ENCODE peak calls at places on chromosomes 1 and 21, in seven cellular contexts. H is GM23338, J is brain microvascular endothelial cell, P is hepatocyte, S is endodermal cell, M is substantia nigra, Y is ovary. Z is an unnamed sample.
A peak's percentile ranks its signal among the peaks of the same experiment; 100 is the strongest.

GRCh38 chr1:195909061-195909460 is 699.2 kb downstream of the KCNT2 start:
- DNase-seq in S (no peak), M (no peak), H (no peak), P (no peak), Y (no peak), J (no peak), Z (no peak)

GRCh38 chr1:167690053-167690452 is 31.7 kb upstream of the MPZL1 start:
- DNase-seq in M (no peak), Y (no peak), J (no peak), H (no peak), S (no peak), P (no peak), Z (no peak)

GRCh38 chr21:46188226-46189212 is 4.3 kb upstream of the SPATC1L start:
- DNase-seq in J (peak; percentile 52), H (peak; percentile 28), Y (peak; percentile 59), M (peak; percentile 31), S (peak; percentile 78), P (peak; percentile 76), Z (peak; percentile 35)

GRCh38 chr1:51506537-51506936 is 12.5 kb downstream of the EPS15 start:
- DNase-seq in H (no peak), S (no peak), Y (no peak), J (peak; percentile 40), P (peak; percentile 66), M (no peak), Z (no peak)

GRCh38 chr1:233357595-233358446 is 30.3 kb downstream of the MAP3K21 start:
- DNase-seq in M (no peak), Y (no peak), J (no peak), S (no peak), P (no peak), H (no peak), Z (no peak)

GRCh38 chr1:29193879-29194455 is 12.3 kb upstream of the SRSF4 start:
- DNase-seq in P (no peak), H (no peak), M (no peak), Y (no peak), S (no peak), J (no peak), Z (no peak)

GRCh38 chr1:53297226-53297625 is 30.6 kb downstream of the LRP8 start:
- DNase-seq in H (no peak), S (no peak), J (no peak), P (no peak), M (no peak), Y (no peak), Z (no peak)

GRCh38 chr1:98045211-98046030 is 124.6 kb upstream of the DPYD start:
- DNase-seq in M (no peak), J (peak; percentile 42), S (peak; percentile 66), P (no peak), H (peak; percentile 59), Y (no peak), Z (no peak)

GRCh38 chr1:192243721-192244120 is 73.1 kb upstream of the RGS21 start:
- DNase-seq in M (no peak), Y (no peak), S (no peak), J (no peak), P (no peak), H (no peak), Z (no peak)

GRCh38 chr1:189654906-189655305 is 822.8 kb downstream of the BRINP3 start:
- DNase-seq in P (peak; percentile 9), H (no peak), Y (no peak), S (no peak), M (no peak), J (no peak), Z (no peak)

GRCh38 chr1:21278898-21279819 is 11.1 kb downstream of the ECE1 start:
- DNase-seq in Y (no peak), H (no peak), P (no peak), M (no peak), S (no peak), J (no peak), Z (no peak)

GRCh38 chr1:3460653-3461237 is 6.3 kb downstream of the ARHGEF16 start:
- DNase-seq in Y (no peak), H (no peak), S (no peak), P (peak; percentile 19), M (no peak), J (peak; percentile 54), Z (no peak)

GRCh38 chr1:151936653-151937052 is 27.3 kb upstream of the THEM4 start:
- DNase-seq in M (no peak), Y (no peak), S (peak; percentile 85), J (no peak), H (peak; percentile 60), P (peak; percentile 38), Z (no peak)

GRCh38 chr21:31142600-31142999 is 104.3 kb upstream of the KRTAP19-8 start:
- DNase-seq in J (no peak), S (peak; percentile 72), Y (no peak), M (no peak), H (peak; percentile 59), P (no peak), Z (no peak)

DNA sequence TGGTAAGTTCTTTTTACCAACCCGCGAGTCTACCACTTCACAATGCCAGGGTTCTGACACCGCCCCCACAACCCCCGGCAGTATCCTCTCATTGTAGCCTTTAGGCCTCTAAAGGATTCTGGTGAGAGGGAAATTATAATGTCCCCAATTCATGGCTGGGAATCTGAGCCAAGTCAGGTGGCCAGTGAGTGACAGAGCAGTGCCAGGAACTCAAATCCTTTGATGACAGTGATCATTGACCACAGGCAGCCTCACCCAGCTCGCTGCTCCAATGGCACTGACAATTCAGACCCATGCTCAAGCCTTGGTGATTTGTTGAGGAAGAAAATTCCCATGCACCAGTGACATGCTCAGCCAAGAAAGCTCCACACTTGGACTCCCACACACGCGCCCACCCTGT is 63.4 kb upstream of the CSF1 start:
- DNase-seq in J (no peak), M (no peak), Y (no peak), S (no peak), P (no peak), H (no peak), Z (peak; percentile 18)
- H3K27ac ChIP-seq in J (no peak overlapping the region), M (no peak overlapping the region), Y (no peak overlapping the region), S (no peak overlapping the region), P (no peak overlapping the region), H (no peak overlapping the region), Z (peak overlapping the region; percentile 77)

GRCh38 chr1:40861227-40862003 is 748 bp downstream of the CITED4 start:
- DNase-seq in M (no peak), Y (peak; percentile 49), S (peak; percentile 81), J (no peak), H (peak; percentile 74), P (peak; percentile 81), Z (peak; percentile 41)
- H3K27ac ChIP-seq in M (peak overlapping the region; percentile 30), Y (peak overlapping the region; percentile 79), S (no peak overlapping the region), J (no peak overlapping the region), H (no peak overlapping the region), P (no peak overlapping the region), Z (peak overlapping the region; percentile 46)

GRCh38 chr1:94828251-94828650 is 8.1 kb downstream of the SLC44A3 start:
- DNase-seq in H (no peak), J (no peak), S (no peak), Y (no peak), M (no peak), P (no peak), Z (no peak)

GRCh38 chr1:94825936-94826335 is 5.8 kb downstream of the SLC44A3 start:
- DNase-seq in H (no peak), P (no peak), S (no peak), M (no peak), Y (no peak), J (no peak), Z (no peak)

GRCh38 chr1:94823116-94823515 is 3.0 kb downstream of the SLC44A3 start:
- DNase-seq in S (no peak), M (no peak), Y (no peak), P (no peak), J (no peak), H (no peak), Z (no peak)

GRCh38 chr1:94831636-94832035 is 11.5 kb downstream of the SLC44A3 start:
- DNase-seq in Y (no peak), M (no peak), P (no peak), H (no peak), J (no peak), S (no peak), Z (no peak)

GRCh38 chr1:94827434-94827833 is 7.3 kb downstream of the SLC44A3 start:
- DNase-seq in M (no peak), S (no peak), J (no peak), Y (no peak), P (no peak), H (no peak), Z (peak; percentile 20)
- H3K27ac ChIP-seq in M (no peak overlapping the region), S (no peak overlapping the region), J (no peak overlapping the region), Y (no peak overlapping the region), P (no peak overlapping the region), H (no peak overlapping the region), Z (no peak overlapping the region)

GRCh38 chr1:27101696-27102095 is 53.2 kb downstream of the SLC9A1 start:
- DNase-seq in S (no peak), Y (no peak), H (no peak), M (no peak), P (no peak), J (no peak), Z (no peak)

GRCh38 chr1:27099154-27099903 is 55.6 kb downstream of the SLC9A1 start:
- DNase-seq in M (no peak), S (peak; percentile 68), P (peak; percentile 89), H (peak; percentile 39), J (peak; percentile 73), Y (peak; percentile 78), Z (peak; percentile 60)

GRCh38 chr1:27098447-27099153 is 56.3 kb downstream of the SLC9A1 start:
- DNase-seq in P (no peak), S (no peak), M (no peak), H (no peak), J (no peak), Y (no peak), Z (no peak)

GRCh38 chr1:27100797-27101491 is 54.0 kb downstream of the SLC9A1 start:
- DNase-seq in Y (no peak), M (no peak), P (no peak), H (no peak), J (no peak), S (no peak), Z (no peak)

GRCh38 chr1:27099904-27100796 is 54.8 kb downstream of the SLC9A1 start:
- DNase-seq in Y (peak; percentile 81), S (no peak), H (peak; percentile 53), J (no peak), P (peak; percentile 66), M (no peak), Z (no peak)
- H3K27ac ChIP-seq in Y (peak overlapping the region; percentile 83), S (peak overlapping the region; percentile 85), H (peak overlapping the region; percentile 55), J (peak overlapping the region; percentile 66), P (peak overlapping the region; percentile 95), M (peak overlapping the region; percentile 21), Z (no peak overlapping the region)

DNA sequence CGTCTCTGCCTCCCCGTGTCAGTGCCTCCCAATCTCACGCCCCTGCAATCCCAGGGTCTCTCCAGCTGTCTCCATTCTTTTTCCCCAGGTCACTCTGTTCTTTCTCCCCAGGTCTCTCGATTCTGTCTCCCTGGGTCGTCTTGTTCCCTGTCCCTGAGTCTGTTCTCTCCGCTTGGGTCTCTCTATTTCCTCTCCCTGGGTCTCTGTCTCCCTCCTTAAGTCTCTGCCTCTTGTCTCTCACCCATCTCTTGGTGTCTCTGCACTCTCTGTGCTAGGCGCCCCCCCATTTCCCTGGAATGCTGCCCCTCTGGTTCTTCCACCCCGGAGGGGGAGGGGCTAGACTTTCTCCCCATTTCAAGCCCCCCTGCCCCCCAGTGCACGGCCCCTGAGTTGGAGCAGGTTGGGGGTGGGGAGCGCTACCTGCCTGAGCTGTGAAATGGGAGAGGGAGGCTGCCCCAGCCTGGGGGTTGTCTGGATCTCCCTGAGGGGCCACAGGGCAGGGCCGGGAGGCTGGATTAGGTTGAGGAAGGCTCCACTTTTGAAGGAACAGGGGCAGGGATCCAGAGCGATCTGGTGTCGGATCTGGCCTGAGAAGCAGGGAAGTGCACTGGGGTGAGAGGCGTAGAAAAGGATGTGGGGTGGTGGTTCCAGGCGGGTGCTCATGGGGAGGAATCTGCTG is 1.4 kb downstream of the PTPRF start:
- DNase-seq in J (no peak), M (no peak), Y (no peak), P (no peak), H (peak; percentile 82), S (peak; percentile 82), Z (peak; percentile 37)
- H3K27ac ChIP-seq in J (no peak overlapping the region), M (peak overlapping the region; percentile 62), Y (peak overlapping the region; percentile 36), P (peak overlapping the region; percentile 88), H (peak overlapping the region; percentile 76), S (no peak overlapping the region), Z (peak overlapping the region; percentile 55)

GRCh38 chr1:193434319-193434718 is 247.9 kb upstream of the B3GALT2 start:
- DNase-seq in P (no peak), J (peak; percentile 82), Y (no peak), M (no peak), S (no peak), H (no peak), Z (no peak)
- H3K27ac ChIP-seq in P (no peak overlapping the region), J (peak overlapping the region; percentile 20), Y (no peak overlapping the region), M (no peak overlapping the region), S (no peak overlapping the region), H (no peak overlapping the region), Z (no peak overlapping the region)